ENCODE peak calls at places on chromosomes 7 and 10, in ten cellular contexts. N, C, K, B, Q, S, V, Z, A and W are unnamed samples.

GRCh38 chr10:17059197-17059688 is 70.4 kb downstream of the CUBN start:
- DNase-seq in N (no peak), C (no peak), K (no peak), B (no peak), Q (peak), S (no peak), V (no peak), Z (no peak), A (no peak), W (no peak)

GRCh38 chr7:25382869-25383268 is 154.6 kb upstream of the NPVF start:
- DNase-seq in N (no peak), C (no peak), K (no peak), B (no peak), Q (no peak), S (no peak), V (no peak), Z (no peak), A (no peak), W (no peak)

GRCh38 chr7:23106801-23107713 is 1.5 kb downstream of the KLHL7 start:
- DNase-seq in N (peak), C (no peak), K (no peak), B (no peak), Q (no peak), S (peak), V (no peak), Z (no peak), A (no peak), W (no peak)

GRCh38 chr10:83372646-83373045 is 766.7 kb upstream of the GHITM start:
- DNase-seq in N (no peak), C (no peak), K (no peak), B (no peak), Q (no peak), S (no peak), V (no peak), Z (no peak), A (no peak), W (no peak)

GRCh38 chr10:22133640-22134624 is 83.9 kb downstream of the EBLN1 start:
- DNase-seq in N (peak), C (no peak), K (no peak), B (peak), Q (no peak), S (no peak), V (no peak), Z (no peak), A (no peak), W (peak)

GRCh38 chr10:95422196-95422595 is 131.4 kb upstream of the PDLIM1 start:
- DNase-seq in N (no peak), C (no peak), K (no peak), B (no peak), Q (no peak), S (no peak), V (no peak), Z (no peak), A (no peak), W (no peak)

GRCh38 chr7:27171636-27172387 is 2.3 kb downstream of the HOXA10 start:
- DNase-seq in N (peak), C (no peak), K (no peak), B (no peak), Q (no peak), S (no peak), V (no peak), Z (peak), A (no peak), W (no peak)

GRCh38 chr10:14153570-14154055 is 177.1 kb downstream of the FRMD4A start:
- DNase-seq in N (no peak), C (peak), K (no peak), B (no peak), Q (peak), S (no peak), V (no peak), Z (peak), A (no peak), W (peak)

GRCh38 chr10:49594594-49594993 is 15.5 kb upstream of the SLC18A3 start:
- DNase-seq in N (peak), C (peak), K (no peak), B (peak), Q (peak), S (peak), V (peak), Z (peak), A (peak), W (peak)

GRCh38 chr7:5352440-5353010 is 69.8 kb downstream of the SLC29A4 start:
- DNase-seq in N (no peak), C (no peak), K (no peak), B (no peak), Q (no peak), S (no peak), V (no peak), Z (no peak), A (no peak), W (no peak)

GRCh38 chr7:141584935-141585334 is 33.7 kb downstream of the AGK start:
- DNase-seq in N (no peak), C (no peak), K (no peak), B (no peak), Q (no peak), S (no peak), V (no peak), Z (no peak), A (no peak), W (no peak)

GRCh38 chr10:101020427-101020826 is 10.5 kb downstream of the PDZD7 start:
- DNase-seq in N (no peak), C (no peak), K (no peak), B (no peak), Q (no peak), S (no peak), V (no peak), Z (no peak), A (no peak), W (no peak)

GRCh38 chr7:721619-722248 is 4.8 kb upstream of the DNAAF5 start:
- DNase-seq in N (peak), C (no peak), K (no peak), B (no peak), Q (no peak), S (no peak), V (no peak), Z (no peak), A (no peak), W (no peak)

GRCh38 chr10:79179404-79180309 is 110.9 kb downstream of the ZMIZ1 start:
- DNase-seq in N (no peak), C (peak), K (no peak), B (peak), Q (no peak), S (peak), V (no peak), Z (no peak), A (no peak), W (peak)

GRCh38 chr7:131076032-131076431 is 251.6 kb upstream of the MKLN1 start:
- DNase-seq in N (no peak), C (no peak), K (no peak), B (no peak), Q (no peak), S (no peak), V (no peak), Z (no peak), A (no peak), W (no peak)

GRCh38 chr10:31036209-31036608 is 4.5 kb upstream of the ZNF438 start:
- DNase-seq in N (no peak), C (peak), K (no peak), B (no peak), Q (no peak), S (peak), V (no peak), Z (peak), A (no peak), W (no peak)

GRCh38 chr7:32217841-32218467 is 147.7 kb upstream of the PDE1C start:
- DNase-seq in N (no peak), C (no peak), K (no peak), B (no peak), Q (no peak), S (no peak), V (no peak), Z (peak), A (no peak), W (no peak)

GRCh38 chr7:24720283-24720682 is 37.0 kb downstream of the GSDME start:
- DNase-seq in N (no peak), C (no peak), K (no peak), B (no peak), Q (no peak), S (no peak), V (no peak), Z (no peak), A (no peak), W (no peak)

GRCh38 chr7:137771679-137772078 is 75.1 kb downstream of the DGKI start:
- DNase-seq in N (no peak), C (no peak), K (no peak), B (no peak), Q (no peak), S (no peak), V (no peak), Z (no peak), A (no peak), W (no peak)

GRCh38 chr10:110144526-110144925 is 62.9 kb upstream of the MXI1 start:
- DNase-seq in N (no peak), C (no peak), K (no peak), B (no peak), Q (no peak), S (no peak), V (no peak), Z (no peak), A (no peak), W (no peak)

GRCh38 chr7:91411062-91411461 is 146.8 kb downstream of the FZD1 start:
- DNase-seq in N (no peak), C (no peak), K (no peak), B (no peak), Q (no peak), S (no peak), V (no peak), Z (no peak), A (no peak), W (no peak)

GRCh38 chr7:136303162-136303561 is 326.0 kb upstream of the MTPN start:
- DNase-seq in N (peak), C (no peak), K (no peak), B (no peak), Q (no peak), S (no peak), V (no peak), Z (no peak), A (no peak), W (no peak)

GRCh38 chr7:138900040-138900828 is 81.0 kb downstream of the KIAA1549 start:
- DNase-seq in N (no peak), C (no peak), K (no peak), B (no peak), Q (no peak), S (no peak), V (no peak), Z (no peak), A (no peak), W (no peak)

GRCh38 chr7:55469271-55469681 is 103.0 kb downstream of the VOPP1 start:
- DNase-seq in N (no peak), C (no peak), K (no peak), B (peak), Q (no peak), S (no peak), V (no peak), Z (no peak), A (no peak), W (no peak)

GRCh38 chr10:79352035-79352595 is 4.8 kb downstream of the PPIF start:
- DNase-seq in N (no peak), C (no peak), K (no peak), B (no peak), Q (no peak), S (no peak), V (no peak), Z (peak), A (no peak), W (no peak)

GRCh38 chr7:40202851-40203250 is 68.0 kb downstream of the SUGCT start:
- DNase-seq in N (no peak), C (no peak), K (no peak), B (no peak), Q (no peak), S (no peak), V (no peak), Z (no peak), A (no peak), W (no peak)

GRCh38 chr7:40194743-40195142 is 59.9 kb downstream of the SUGCT start:
- DNase-seq in N (no peak), C (no peak), K (no peak), B (no peak), Q (no peak), S (peak), V (no peak), Z (peak), A (no peak), W (no peak)

GRCh38 chr7:40199076-40199802 is 64.4 kb downstream of the SUGCT start:
- DNase-seq in N (peak), C (no peak), K (no peak), B (peak), Q (peak), S (peak), V (no peak), Z (no peak), A (no peak), W (peak)

GRCh38 chr7:40200791-40201190 is 66.0 kb downstream of the SUGCT start:
- DNase-seq in N (no peak), C (no peak), K (no peak), B (no peak), Q (no peak), S (no peak), V (no peak), Z (no peak), A (no peak), W (no peak)

GRCh38 chr7:40197527-40197926 is 62.7 kb downstream of the SUGCT start:
- DNase-seq in N (no peak), C (no peak), K (no peak), B (no peak), Q (no peak), S (no peak), V (no peak), Z (no peak), A (no peak), W (no peak)
- TF ChIP-seq MAX in N (peak), C (no peak), K (no peak), B (no peak), Q (no peak), S (no peak), V (no peak), Z (no peak), A (no peak), W (no peak)

DNA sequence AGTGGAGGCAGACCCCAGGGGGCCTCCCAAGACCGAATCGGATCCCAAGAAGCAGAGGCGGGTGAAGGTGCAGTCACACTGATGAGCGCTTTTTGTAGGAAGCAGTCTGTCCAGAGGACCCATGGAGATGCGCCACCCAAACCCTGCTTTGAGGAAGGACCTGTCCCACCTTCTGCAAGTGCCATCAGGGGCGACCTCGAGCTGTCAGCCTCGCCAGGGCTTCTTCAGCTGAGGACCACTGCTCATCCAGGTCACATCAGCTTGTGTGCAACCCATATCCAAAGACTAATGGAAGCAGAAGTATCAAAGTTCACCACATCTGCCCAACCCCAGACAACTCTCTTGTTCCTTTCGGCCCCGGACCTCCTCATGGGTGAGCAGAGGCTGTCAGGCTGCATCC is 61.5 kb downstream of the KCNH2 start:
- DNase-seq in N (no peak), C (no peak), K (no peak), B (no peak), Q (no peak), S (no peak), V (no peak), Z (no peak), A (no peak), W (no peak)
- TF ChIP-seq MAX in N (no peak), C (no peak), K (no peak), B (no peak), Q (no peak), S (no peak), V (no peak), Z (no peak), A (no peak), W (no peak)

GRCh38 chr10:44898665-44899064 is 12.5 kb upstream of the TMEM72 start:
- DNase-seq in N (no peak), C (no peak), K (no peak), B (no peak), Q (no peak), S (no peak), V (no peak), Z (no peak), A (no peak), W (no peak)

GRCh38 chr10:44893604-44894468 is 17.3 kb upstream of the TMEM72 start:
- DNase-seq in N (no peak), C (no peak), K (no peak), B (no peak), Q (no peak), S (no peak), V (no peak), Z (no peak), A (no peak), W (no peak)

GRCh38 chr10:44894691-44895090 is 16.4 kb upstream of the TMEM72 start:
- DNase-seq in N (no peak), C (no peak), K (no peak), B (no peak), Q (no peak), S (no peak), V (no peak), Z (no peak), A (no peak), W (no peak)

GRCh38 chr10:44897049-44897448 is 14.1 kb upstream of the TMEM72 start:
- DNase-seq in N (no peak), C (no peak), K (no peak), B (no peak), Q (no peak), S (no peak), V (no peak), Z (no peak), A (no peak), W (no peak)

GRCh38 chr10:44895280-44895679 is 15.9 kb upstream of the TMEM72 start:
- DNase-seq in N (no peak), C (no peak), K (no peak), B (no peak), Q (no peak), S (no peak), V (no peak), Z (no peak), A (no peak), W (no peak)
- TF ChIP-seq MAX in N (no peak), C (no peak), K (no peak), B (no peak), Q (no peak), S (no peak), V (no peak), Z (no peak), A (no peak), W (no peak)

DNA sequence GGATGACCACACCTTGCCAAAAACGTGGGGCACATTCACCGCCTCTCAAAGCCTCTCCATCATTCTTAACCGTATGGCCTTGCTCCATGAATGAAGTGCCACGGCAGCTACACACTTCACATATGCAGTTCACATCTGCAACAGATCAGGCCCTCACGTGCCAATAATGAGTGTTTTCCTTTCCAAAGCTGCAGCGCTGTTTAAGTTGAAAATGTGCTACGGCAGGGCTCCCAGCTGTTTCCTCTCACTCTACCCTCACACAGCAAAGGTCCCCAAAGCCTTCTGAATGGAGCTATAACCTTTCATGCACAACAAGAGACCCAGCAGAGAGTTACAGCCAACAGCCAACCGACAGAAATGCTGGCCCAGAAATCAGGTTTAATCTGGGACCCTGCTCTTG is 236.1 kb downstream of the ELMO1 start:
- DNase-seq in N (no peak), C (no peak), K (no peak), B (no peak), Q (no peak), S (peak), V (no peak), Z (no peak), A (no peak), W (no peak)
- TF ChIP-seq MAX in N (no peak), C (no peak), K (no peak), B (no peak), Q (no peak), S (no peak), V (no peak), Z (no peak), A (no peak), W (no peak)

GRCh38 chr10:59512951-59513350 is 150.6 kb upstream of the FAM13C start:
- DNase-seq in N (no peak), C (no peak), K (no peak), B (peak), Q (no peak), S (no peak), V (no peak), Z (no peak), A (no peak), W (no peak)

GRCh38 chr10:59513558-59513957 is 151.2 kb upstream of the FAM13C start:
- DNase-seq in N (no peak), C (no peak), K (no peak), B (peak), Q (no peak), S (no peak), V (no peak), Z (no peak), A (no peak), W (no peak)

GRCh38 chr10:59508956-59509355 is 146.6 kb upstream of the FAM13C start:
- DNase-seq in N (no peak), C (no peak), K (no peak), B (no peak), Q (no peak), S (no peak), V (no peak), Z (no peak), A (no peak), W (no peak)

GRCh38 chr10:59505931-59506330 is 143.6 kb upstream of the FAM13C start:
- DNase-seq in N (no peak), C (no peak), K (no peak), B (no peak), Q (no peak), S (no peak), V (no peak), Z (no peak), A (no peak), W (no peak)

GRCh38 chr10:59508296-59508695 is 145.9 kb upstream of the FAM13C start:
- DNase-seq in N (no peak), C (no peak), K (no peak), B (no peak), Q (no peak), S (no peak), V (peak), Z (no peak), A (no peak), W (no peak)
- TF ChIP-seq MAX in N (no peak), C (no peak), K (no peak), B (no peak), Q (no peak), S (no peak), V (no peak), Z (no peak), A (no peak), W (no peak)

DNA sequence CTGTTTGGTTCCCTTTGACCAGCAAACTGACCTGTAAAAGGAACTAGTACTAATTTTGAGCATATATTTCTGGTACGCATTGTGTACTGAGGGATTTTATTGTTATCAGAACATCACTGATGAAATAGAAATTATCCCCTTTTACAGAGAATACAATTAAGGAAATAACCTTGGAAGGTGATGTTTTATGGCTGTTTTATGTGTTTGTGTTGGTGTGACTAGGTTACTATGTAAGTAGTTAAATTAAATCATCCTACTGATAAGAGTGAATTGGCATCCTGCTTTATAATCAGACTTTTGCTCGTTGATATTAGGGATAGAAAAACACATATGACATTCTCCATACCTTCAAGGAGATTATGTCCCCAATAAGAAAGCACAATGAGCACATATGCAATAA is 596.6 kb downstream of the SORCS3 start:
- DNase-seq in N (no peak), C (no peak), K (no peak), B (no peak), Q (no peak), S (no peak), V (no peak), Z (no peak), A (no peak), W (no peak)
- TF ChIP-seq MAX in N (no peak), C (no peak), K (no peak), B (no peak), Q (no peak), S (no peak), V (no peak), Z (no peak), A (no peak), W (no peak)

GRCh38 chr7:73999664-74000420 is 28.1 kb upstream of the ELN start:
- DNase-seq in N (no peak), C (no peak), K (no peak), B (no peak), Q (no peak), S (peak), V (no peak), Z (no peak), A (no peak), W (no peak)
- TF ChIP-seq MAX in N (no peak), C (no peak), K (no peak), B (peak), Q (no peak), S (no peak), V (no peak), Z (no peak), A (no peak), W (no peak)